ENCODE peak calls at places on chromosome 19, in seven cellular contexts. R is IMR-90, M is cardiac muscle cell, B is heart left ventricle, E is tibial artery, G is GM23248, Z is psoas muscle. I is an unnamed sample. For H3K4me1, the result is how much of the 10 kb centered on the place peaks cover.

GRCh38 chr19:11400695-11401291 is 16.7 kb upstream of the EPOR start:
- DNase-seq in Z (no peak), E (no peak), B (no peak), R (no peak), M (no peak), G (no peak), I (no peak)

GRCh38 chr19:33819875-33820781 is 23.5 kb downstream of the KCTD15 start:
- DNase-seq in Z (peak), R (peak), M (peak), E (peak), B (peak), G (peak), I (peak)

GRCh38 chr19:50551713-50552187 is 16.5 kb downstream of the LRRC4B start:
- DNase-seq in Z (no peak), B (no peak), M (no peak), R (no peak), G (peak), E (no peak), I (no peak)

GRCh38 chr19:823565-824121 is 1.9 kb upstream of the PLPPR3 start:
- DNase-seq in E (no peak), B (no peak), G (no peak), R (no peak), Z (no peak), M (no peak), I (no peak)

GRCh38 chr19:16106121-16106520 is 5.6 kb upstream of the RAB8A start:
- DNase-seq in R (peak), G (peak), E (no peak), Z (no peak), B (no peak), M (no peak), I (no peak)

GRCh38 chr19:52963229-52963760 is 614 bp upstream of the ZNF816 start:
- DNase-seq in G (no peak), R (no peak), E (no peak), B (no peak), M (peak), Z (no peak), I (no peak)

GRCh38 chr19:49691243-49692101 is 556 bp downstream of the CPT1C start:
- DNase-seq in Z (peak), B (no peak), G (peak), M (peak), R (peak), E (peak), I (peak)

GRCh38 chr19:30411714-30412113 is 39.5 kb downstream of the ZNF536 start:
- DNase-seq in G (no peak), Z (no peak), M (no peak), B (no peak), E (no peak), R (no peak), I (no peak)

GRCh38 chr19:29510701-29511265 is 15.0 kb upstream of the VSTM2B start:
- DNase-seq in B (no peak), Z (no peak), M (no peak), R (no peak), E (no peak), G (no peak), I (no peak)

GRCh38 chr19:38032951-38033350 is 125.9 kb downstream of the SIPA1L3 start:
- DNase-seq in M (no peak), G (no peak), B (no peak), E (no peak), R (no peak), Z (no peak), I (no peak)

GRCh38 chr19:409515-410242 is 732 bp upstream of the C2CD4C start:
- DNase-seq in M (peak), R (no peak), G (no peak), B (no peak), Z (no peak), E (no peak), I (peak)

GRCh38 chr19:12720851-12721655 is 2.7 kb downstream of the TNPO2 start:
- DNase-seq in M (peak), Z (peak), R (no peak), G (peak), E (no peak), B (peak), I (no peak)

GRCh38 chr19:30388819-30389218 is 16.6 kb downstream of the ZNF536 start:
- DNase-seq in R (no peak), Z (no peak), M (no peak), E (no peak), G (no peak), B (no peak), I (no peak)

GRCh38 chr19:54179921-54180452 is 7.0 kb upstream of the TMC4 start:
- DNase-seq in G (peak), M (peak), B (no peak), R (peak), E (no peak), Z (no peak), I (peak)

GRCh38 chr19:42316223-42317211 is 3.4 kb downstream of the TMEM145 start:
- DNase-seq in B (no peak), Z (no peak), M (no peak), R (peak), G (peak), E (no peak), I (peak)

GRCh38 chr19:50501568-50502475 is 9.2 kb downstream of the JOSD2 start:
- DNase-seq in G (no peak), B (peak), M (peak), R (no peak), E (no peak), Z (peak), I (peak)

GRCh38 chr19:13761423-13761822 is 2.9 kb upstream of the MRI1 start:
- DNase-seq in M (no peak), E (no peak), B (no peak), G (no peak), Z (no peak), R (no peak), I (no peak)

GRCh38 chr19:18304496-18305312 is 18.2 kb downstream of the LSM4 start:
- DNase-seq in B (peak), G (peak), R (peak), Z (peak), M (peak), E (peak), I (peak)

GRCh38 chr19:9032136-9032626 is 22.0 kb upstream of the MUC16 start:
- DNase-seq in M (no peak), B (no peak), R (no peak), G (no peak), Z (no peak), E (no peak), I (no peak)

GRCh38 chr19:48354332-48354992 is 9.3 kb downstream of the TMEM143 start:
- DNase-seq in E (no peak), G (no peak), R (peak), M (no peak), Z (no peak), B (no peak), I (no peak)

GRCh38 chr19:48359123-48359522 is 4.6 kb downstream of the TMEM143 start:
- DNase-seq in M (no peak), E (no peak), Z (no peak), G (no peak), R (no peak), B (no peak), I (no peak)

GRCh38 chr19:48353682-48354081 is 10.1 kb downstream of the TMEM143 start:
- DNase-seq in E (no peak), M (no peak), R (peak), G (peak), B (no peak), Z (no peak), I (no peak)

GRCh38 chr19:48351341-48351752 is 12.4 kb downstream of the TMEM143 start:
- DNase-seq in R (peak), G (peak), M (peak), B (peak), Z (peak), E (peak), I (peak)

GRCh38 chr19:48355555-48355954 is 8.2 kb downstream of the TMEM143 start:
- DNase-seq in R (no peak), B (no peak), Z (no peak), E (no peak), G (no peak), M (no peak), I (no peak)
- H3K27ac ChIP-seq in R (no peak), B (no peak), Z (no peak), E (no peak), G (no peak), M (no peak), I (no peak)

GRCh38 chr19:3149526-3150505 is 14.0 kb downstream of the GNA15 start:
- DNase-seq in Z (no peak), R (no peak), B (no peak), G (no peak), E (no peak), M (no peak), I (peak)
- H3K4me1 ChIP-seq in Z (under half), R (under half), B (under half), G (under half), E (under half), M (under half), I (under half)

GRCh38 chr19:41219924-41220567 is 1.0 kb downstream of the AXL start:
- DNase-seq in B (peak), M (peak), E (peak), R (peak), G (peak), Z (peak), I (peak)
- H3K4me3 ChIP-seq in B (peak), M (peak), E (peak), R (peak), G (peak), Z (peak), I (peak)

GRCh38 chr19:3225677-3226093 is 1.2 kb downstream of the CELF5 start:
- DNase-seq in Z (no peak), B (no peak), M (no peak), G (no peak), R (no peak), E (no peak), I (no peak)

GRCh38 chr19:3220576-3220975 is 3.9 kb upstream of the CELF5 start:
- DNase-seq in R (no peak), B (no peak), Z (no peak), G (no peak), E (no peak), M (no peak), I (no peak)

GRCh38 chr19:3227054-3227626 is 2.7 kb downstream of the CELF5 start:
- DNase-seq in G (no peak), M (no peak), Z (no peak), E (no peak), R (no peak), B (no peak), I (no peak)

GRCh38 chr19:3222709-3223108 is 1.8 kb upstream of the CELF5 start:
- DNase-seq in G (no peak), Z (no peak), M (no peak), B (no peak), R (no peak), E (no peak), I (no peak)

GRCh38 chr19:3224346-3225325 is at the start of gene CELF5:
- DNase-seq in R (no peak), M (peak), E (no peak), G (peak), Z (peak), B (peak), I (no peak)
- H3K27ac ChIP-seq in R (no peak), M (no peak), E (no peak), G (no peak), Z (no peak), B (no peak), I (no peak)

DNA sequence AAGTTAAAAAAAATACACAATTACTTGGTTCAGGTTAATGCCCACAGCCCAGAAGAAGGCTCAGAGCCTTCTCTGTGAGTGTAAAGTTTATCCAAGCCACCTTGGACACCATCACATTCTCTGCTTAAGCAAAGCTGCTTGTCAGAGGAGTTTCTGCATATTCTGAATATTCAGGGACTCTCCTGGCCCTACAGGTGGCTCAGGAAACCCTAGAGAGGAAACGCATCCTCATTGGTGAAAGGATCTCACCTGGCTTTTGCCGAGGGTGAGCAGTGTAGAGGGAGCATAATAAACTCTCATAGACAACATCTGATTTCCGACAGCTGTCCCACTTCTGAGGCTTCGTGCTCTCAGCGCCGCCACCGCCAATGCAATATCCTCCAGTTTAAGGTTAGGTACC is 239.9 kb upstream of the TSHZ3 start:
- DNase-seq in M (no peak), R (no peak), G (no peak), Z (no peak), B (no peak), E (no peak), I (no peak)
- H3K4me1 ChIP-seq in M (under half), R (under half), G (under half), Z (under half), B (under half), E (under half), I (under half)

I was measured in aorta.